ENCODE peak calls at places on chromosomes 2 and 18, in five cellular contexts. T is K562, Q is A549, O is GM23338, X is HepG2. R is an unnamed sample.

GRCh38 chr2:217103752-217104540 is 244.1 kb upstream of the TNP1 start:
- DNase-seq in T (no peak), Q (no peak), O (peak), X (no peak), R (no peak)

GRCh38 chr2:227325824-227326195 is 759 bp downstream of the MFF start:
- DNase-seq in T (peak), Q (peak), O (peak), X (peak), R (no peak)

GRCh38 chr18:44723973-44724778 is 43.5 kb downstream of the SETBP1 start:
- DNase-seq in T (peak), Q (no peak), O (peak), X (no peak), R (no peak)

GRCh38 chr2:166042356-166042755 is 85.5 kb downstream of the SCN1A start:
- DNase-seq in T (no peak), Q (no peak), O (no peak), X (no peak), R (no peak)

GRCh38 chr2:182049783-182050182 is 64.1 kb downstream of the PPP1R1C start:
- DNase-seq in T (no peak), Q (no peak), O (no peak), X (no peak), R (no peak)

GRCh38 chr2:27703638-27704341 is 40.1 kb downstream of the SLC4A1AP start:
- DNase-seq in T (peak), Q (peak), O (peak), X (peak), R (peak)

GRCh38 chr2:75465317-75465998 is 95.3 kb downstream of the EVA1A start:
- DNase-seq in T (no peak), Q (no peak), O (no peak), X (peak), R (no peak)

GRCh38 chr2:113703404-113704299 is 52.8 kb downstream of the SLC35F5 start:
- DNase-seq in T (no peak), Q (no peak), O (peak), X (no peak), R (no peak)

GRCh38 chr2:26238301-26238958 is 6.0 kb downstream of the HADHA start:
- DNase-seq in T (no peak), Q (no peak), O (no peak), X (peak), R (no peak)

GRCh38 chr18:50190926-50191325 is 4.0 kb downstream of the MYO5B start:
- DNase-seq in T (no peak), Q (no peak), O (no peak), X (no peak), R (no peak)

GRCh38 chr2:113061896-113062770 is 3.1 kb downstream of the IL36RN start:
- DNase-seq in T (no peak), Q (no peak), O (no peak), X (no peak), R (no peak)

GRCh38 chr2:74261204-74261864 is 62.9 kb downstream of the MTHFD2 start:
- DNase-seq in T (no peak), Q (peak), O (peak), X (peak), R (no peak)

GRCh38 chr2:210199186-210199765 is 26.0 kb downstream of the ACADL start:
- DNase-seq in T (peak), Q (no peak), O (peak), X (peak), R (no peak)
- TF ChIP-seq JUNB in T (no peak), Q (no peak), O (no peak), X (no peak), R (no peak)

GRCh38 chr18:37869051-37869450 is 303.5 kb upstream of the CELF4 start:
- DNase-seq in T (no peak), Q (no peak), O (no peak), X (no peak), R (no peak)
- TF ChIP-seq JUNB in T (no peak), Q (no peak), O (no peak), X (no peak), R (no peak)

DNA sequence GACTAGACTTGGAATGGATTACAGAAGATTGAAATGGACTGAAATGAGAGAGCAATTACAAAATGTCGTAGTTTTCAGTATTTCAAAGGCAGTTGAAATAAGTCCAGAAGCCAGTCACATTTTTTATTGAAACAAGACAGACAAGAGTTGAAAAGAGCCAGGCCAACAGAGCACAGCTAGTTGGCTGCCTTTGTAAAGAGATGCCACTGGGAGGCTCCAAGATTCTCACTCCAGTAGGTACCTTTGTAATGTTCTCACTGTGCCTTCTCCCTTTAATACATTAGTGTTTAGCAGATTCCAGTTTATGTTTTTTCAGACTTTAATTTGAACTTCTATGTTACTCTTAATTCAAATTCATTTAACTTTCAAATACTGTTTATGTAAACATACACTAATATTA is 234.8 kb downstream of the DSEL start:
- DNase-seq in T (no peak), Q (no peak), O (no peak), X (no peak), R (no peak)
- TF ChIP-seq JUNB in T (no peak), Q (no peak), O (no peak), X (no peak), R (no peak)

DNA sequence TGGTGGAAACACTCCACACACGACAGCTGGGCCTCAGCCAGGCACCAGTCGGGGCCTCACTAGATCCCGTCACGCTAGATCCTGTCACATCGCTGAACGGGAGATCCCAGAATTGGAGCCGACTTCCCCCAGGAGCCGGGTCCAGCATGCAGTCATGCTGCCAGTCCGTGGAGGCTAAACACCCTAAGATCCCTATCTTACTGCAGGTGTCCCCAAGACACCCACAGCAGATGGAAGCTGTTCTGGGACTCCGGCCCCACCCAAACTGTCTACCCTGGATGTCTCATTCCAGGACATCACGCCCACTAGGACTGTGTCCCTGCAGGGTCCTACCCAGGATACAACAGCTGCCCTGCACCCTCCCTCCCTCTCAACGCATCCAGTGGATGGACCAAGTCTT is 23.4 kb downstream of the ZNF516 start:
- DNase-seq in T (no peak), Q (no peak), O (no peak), X (no peak), R (no peak)
- TF ChIP-seq JUNB in T (no peak), Q (no peak), O (no peak), X (no peak), R (no peak)

DNA sequence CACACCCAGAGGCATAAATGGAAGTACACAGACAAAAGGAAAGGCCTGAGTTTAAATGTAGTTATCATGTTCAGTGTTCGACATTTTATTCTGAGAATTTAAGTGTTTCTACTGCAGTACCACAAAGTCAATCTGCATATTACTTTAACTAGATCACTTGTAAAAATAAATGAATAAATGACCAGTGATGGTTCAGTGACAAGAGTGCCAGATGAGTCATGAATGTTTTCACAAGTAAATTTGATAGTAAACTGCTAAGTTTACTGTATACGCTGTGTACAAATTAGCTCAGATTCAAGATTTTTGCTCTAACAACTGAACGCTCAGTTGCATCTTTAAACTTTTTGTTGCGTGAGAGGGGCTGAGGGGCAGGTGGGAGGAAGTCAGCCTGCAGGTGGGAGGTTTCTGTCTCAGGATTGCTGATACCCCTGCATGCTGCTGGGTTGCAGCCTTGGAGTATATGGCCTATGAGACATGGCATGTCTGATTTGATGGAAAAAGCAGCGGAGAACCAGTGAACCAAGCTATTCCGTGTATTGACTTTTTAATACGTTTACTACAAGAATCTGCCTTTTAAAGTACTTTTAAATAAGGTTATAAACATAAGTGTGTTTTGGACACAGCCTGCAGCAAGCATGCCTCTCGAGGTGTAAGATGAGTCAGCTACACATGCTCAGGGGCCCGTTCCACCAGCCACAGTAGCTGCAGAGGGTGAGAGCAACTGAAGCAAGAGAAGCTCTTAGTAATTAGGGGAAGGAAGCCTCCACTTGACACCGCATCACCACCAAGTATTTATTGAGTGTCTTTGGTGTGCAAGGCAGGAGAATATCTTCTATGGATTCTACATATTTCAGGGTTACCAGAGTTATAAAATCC is 245.1 kb downstream of the NEDD4L start:
- DNase-seq in T (no peak), Q (no peak), O (no peak), X (no peak), R (no peak)
- TF ChIP-seq JUNB in T (no peak), Q (no peak), O (no peak), X (no peak), R (peak)

GRCh38 chr18:78405763-78406162 is 573.9 kb upstream of the SALL3 start:
- DNase-seq in T (no peak), Q (no peak), O (no peak), X (no peak), R (no peak)

GRCh38 chr18:78407456-78407823 is 572.2 kb upstream of the SALL3 start:
- DNase-seq in T (no peak), Q (no peak), O (no peak), X (no peak), R (no peak)

GRCh38 chr18:78410094-78410786 is 569.4 kb upstream of the SALL3 start:
- DNase-seq in T (no peak), Q (no peak), O (no peak), X (no peak), R (no peak)

GRCh38 chr18:78408623-78409022 is 571.0 kb upstream of the SALL3 start:
- DNase-seq in T (no peak), Q (no peak), O (no peak), X (no peak), R (no peak)

GRCh38 chr18:78406743-78407455 is 572.7 kb upstream of the SALL3 start:
- DNase-seq in T (no peak), Q (no peak), O (no peak), X (no peak), R (no peak)
- TF ChIP-seq JUNB in T (no peak), Q (no peak), O (no peak), X (no peak), R (no peak)

DNA sequence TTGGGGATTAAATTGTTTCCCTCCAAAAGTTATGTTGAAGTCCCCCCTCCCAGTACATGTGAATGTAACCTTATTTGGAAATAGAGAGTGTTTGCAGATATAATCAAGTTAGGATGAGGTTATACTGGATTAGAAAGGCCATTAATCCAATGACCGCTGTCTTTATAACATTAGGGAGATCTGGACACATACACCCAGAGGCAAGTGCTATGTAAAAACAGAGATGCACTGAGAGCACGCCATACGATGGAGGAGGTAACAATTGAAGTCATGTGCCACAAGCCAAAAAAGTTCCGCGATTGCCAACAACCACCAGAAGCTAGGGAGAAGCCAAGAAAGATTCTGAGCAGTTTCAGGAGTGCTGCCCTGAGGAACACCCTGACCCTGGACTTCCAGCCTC is 153.3 kb downstream of the RNF144A start:
- DNase-seq in T (no peak), Q (no peak), O (no peak), X (no peak), R (no peak)
- TF ChIP-seq JUNB in T (no peak), Q (no peak), O (no peak), X (no peak), R (no peak)

R was measured in GM12878.